ENCODE peak calls at places on chromosomes 6 and 20, in five cellular contexts. B is GM23248, X is neuronal stem cell, F is heart right ventricle, T is A549. A is an unnamed sample. For H3K4me1, the result is how much of the 10 kb centered on the place peaks cover.

GRCh38 chr20:18138266-18138582 is 561 bp downstream of the KAT14 start:
- DNase-seq in B (no peak), X (no peak), F (no peak), T (no peak), A (no peak)

GRCh38 chr20:33415948-33416347 is 14.6 kb upstream of the CDK5RAP1 start:
- DNase-seq in B (peak), X (peak), F (no peak), T (peak), A (peak)

GRCh38 chr20:32961956-32962517 is 42.2 kb downstream of the SUN5 start:
- DNase-seq in B (no peak), X (no peak), F (no peak), T (no peak), A (no peak)

GRCh38 chr20:47336013-47336754 is 20.3 kb downstream of the ZMYND8 start:
- DNase-seq in B (peak), X (no peak), F (peak), T (no peak), A (peak)

GRCh38 chr20:57267158-57267821 is 849 bp upstream of the BMP7 start:
- DNase-seq in B (no peak), X (no peak), F (no peak), T (no peak), A (no peak)

GRCh38 chr6:101666256-101666655 is 272.7 kb downstream of the GRIK2 start:
- DNase-seq in B (peak), X (no peak), F (no peak), T (no peak), A (no peak)

GRCh38 chr6:118574051-118574865 is 26.2 kb downstream of the PLN start:
- DNase-seq in B (no peak), X (no peak), F (no peak), T (no peak), A (no peak)

GRCh38 chr20:3080939-3081388 is 3.6 kb downstream of the AVP start:
- DNase-seq in B (peak), X (no peak), F (peak), T (no peak), A (peak)

GRCh38 chr20:46400253-46400652 is 6.2 kb downstream of the ELMO2 start:
- DNase-seq in B (peak), X (no peak), F (no peak), T (no peak), A (peak)

GRCh38 chr20:35295058-35295457 is 2.8 kb upstream of the FAM83C start:
- DNase-seq in B (no peak), X (no peak), F (no peak), T (no peak), A (no peak)

GRCh38 chr6:150091466-150091865 is 22.5 kb upstream of the ULBP3 start:
- DNase-seq in B (peak), X (no peak), F (no peak), T (no peak), A (no peak)

GRCh38 chr20:15930324-15931305 is 642.6 kb downstream of the KIF16B start:
- DNase-seq in B (peak), X (peak), F (no peak), T (peak), A (no peak)

GRCh38 chr6:28643017-28643740 is 117.5 kb downstream of the GPX5 start:
- DNase-seq in B (peak), X (no peak), F (no peak), T (no peak), A (no peak)

GRCh38 chr20:63503524-63503923 is 4.6 kb upstream of the EEF1A2 start:
- DNase-seq in B (no peak), X (no peak), F (no peak), T (no peak), A (peak)

GRCh38 chr6:54238407-54238806 is 69.8 kb upstream of the TINAG start:
- DNase-seq in B (peak), X (no peak), F (no peak), T (no peak), A (no peak)

GRCh38 chr6:150297327-150298028 is 71.3 kb upstream of the IYD start:
- DNase-seq in B (peak), X (no peak), F (no peak), T (no peak), A (no peak)

GRCh38 chr6:40520683-40521082 is 66.5 kb downstream of the LRFN2 start:
- DNase-seq in B (no peak), X (no peak), F (peak), T (no peak), A (no peak)

GRCh38 chr6:6105472-6106036 is 98.8 kb upstream of the NRN1 start:
- DNase-seq in B (no peak), X (no peak), F (no peak), T (no peak), A (no peak)

GRCh38 chr20:53154540-53154939 is 182.4 kb downstream of the TSHZ2 start:
- DNase-seq in B (peak), X (no peak), F (no peak), T (no peak), A (no peak)

GRCh38 chr6:2961491-2961890 is 9.9 kb downstream of the SERPINB6 start:
- DNase-seq in B (no peak), X (no peak), F (no peak), T (no peak), A (no peak)
- H3K27ac ChIP-seq in B (peak), X (no peak), F (peak), T (no peak), A (no peak)

GRCh38 chr6:10535198-10535597 is 14.0 kb downstream of the GCNT2 start:
- DNase-seq in B (no peak), X (no peak), F (no peak), T (no peak), A (no peak)
- H3K4me1 ChIP-seq in B (under half), X (under half), F (under half), T (under half), A (under half)

DNA sequence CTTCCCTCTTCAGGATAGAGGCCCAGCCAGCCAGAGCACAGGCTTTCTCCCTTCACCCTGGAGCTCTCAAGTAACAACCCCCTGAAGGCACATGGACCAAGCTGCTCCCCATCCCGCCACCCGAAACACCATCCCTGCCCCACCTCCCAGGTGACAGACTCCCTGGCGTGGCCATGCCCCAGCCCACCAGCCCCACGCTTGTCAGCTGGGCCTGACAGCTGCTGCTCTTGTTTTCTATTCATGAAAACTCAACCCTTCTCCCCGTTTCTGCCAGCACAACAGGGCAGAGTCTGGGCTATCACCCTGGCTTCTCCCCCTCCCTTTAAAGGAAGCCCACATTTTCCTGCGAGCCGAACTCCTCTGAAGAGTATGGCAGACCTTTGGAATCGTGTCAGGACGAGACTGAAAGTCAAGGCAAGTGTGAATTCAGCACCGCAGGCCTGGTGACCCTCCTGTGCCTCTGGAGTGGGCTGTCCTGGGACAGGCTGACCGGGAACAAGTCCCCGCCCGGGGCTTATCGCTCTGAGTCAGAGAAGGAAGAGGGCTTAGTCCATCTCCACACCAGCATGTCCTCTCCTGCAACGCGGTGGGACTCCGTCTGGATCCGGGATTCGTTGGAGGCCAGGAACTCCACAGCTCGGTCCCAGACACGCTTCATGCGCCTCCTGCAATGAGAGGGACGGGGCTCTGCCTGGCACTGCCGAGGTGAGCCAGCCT is 16.7 kb downstream of the LEMD2 start:
- DNase-seq in B (peak), X (no peak), F (no peak), T (no peak), A (no peak)
- H3K27ac ChIP-seq in B (peak), X (no peak), F (peak), T (peak), A (peak)

GRCh38 chr20:25041813-25042530 is 16.0 kb downstream of the ACSS1 start:
- DNase-seq in B (no peak), X (no peak), F (no peak), T (no peak), A (peak)

GRCh38 chr20:25038591-25039015 is 19.3 kb downstream of the ACSS1 start:
- DNase-seq in B (no peak), X (no peak), F (no peak), T (no peak), A (no peak)

GRCh38 chr20:25040438-25040831 is 17.5 kb downstream of the ACSS1 start:
- DNase-seq in B (peak), X (no peak), F (no peak), T (no peak), A (peak)

GRCh38 chr20:25038103-25038410 is 19.9 kb downstream of the ACSS1 start:
- DNase-seq in B (no peak), X (no peak), F (no peak), T (no peak), A (no peak)

GRCh38 chr20:25039697-25040437 is 18.1 kb downstream of the ACSS1 start:
- DNase-seq in B (peak), X (no peak), F (peak), T (no peak), A (peak)
- H3K4me1 ChIP-seq in B (under half), X (under half), F (half or more), T (under half), A (half or more)

A was measured in psoas muscle.